ENCODE peak calls at places on chromosomes 7 and 10, in four cellular contexts. O is SK-N-SH, L is GM12878, T is K562. K is an unnamed sample.

GRCh38 chr10:20970044-20970443 is 72.9 kb upstream of the NEBL start:
- DNase-seq in O (no peak), T (no peak), L (no peak), K (no peak)

GRCh38 chr7:113392841-113393540 is 274.6 kb upstream of the SMIM30 start:
- DNase-seq in T (no peak), L (no peak), O (no peak), K (no peak)

GRCh38 chr10:3331680-3332230 is 159.2 kb upstream of the PITRM1 start:
- DNase-seq in L (no peak), O (no peak), T (no peak), K (no peak)

GRCh38 chr7:71308105-71308504 is 176.2 kb downstream of the GALNT17 start:
- DNase-seq in T (no peak), L (no peak), O (no peak), K (no peak)

GRCh38 chr10:114642729-114643128 is 15.3 kb downstream of the ABLIM1 start:
- DNase-seq in L (no peak), T (no peak), O (no peak), K (no peak)

GRCh38 chr7:123824754-123825067 is 20.3 kb upstream of the HYAL4 start:
- DNase-seq in O (no peak), L (no peak), T (no peak), K (no peak)

GRCh38 chr10:101770331-101771215 is 5.3 kb downstream of the FGF8 start:
- DNase-seq in T (no peak), L (no peak), O (peak; percentile 27), K (no peak)

GRCh38 chr10:69217119-69217754 is 2.9 kb upstream of the HKDC1 start:
- DNase-seq in L (no peak), O (no peak), T (no peak), K (peak; percentile 90)

GRCh38 chr10:49831352-49832040 is 69.4 kb upstream of the OGDHL start:
- DNase-seq in O (no peak), L (no peak), T (no peak), K (no peak)

GRCh38 chr7:80379034-80379433 is 132.8 kb downstream of the GNAT3 start:
- DNase-seq in T (no peak), O (no peak), L (no peak), K (no peak)

GRCh38 chr7:44608916-44609648 is 2.7 kb downstream of the OGDH start:
- DNase-seq in L (no peak), O (no peak), T (no peak), K (no peak)

GRCh38 chr10:95663496-95663895 is 7.0 kb upstream of the ALDH18A1 start:
- DNase-seq in O (no peak), L (no peak), T (no peak), K (no peak)

GRCh38 chr10:113080621-113081229 is 130.7 kb downstream of the TCF7L2 start:
- DNase-seq in O (no peak), L (no peak), T (no peak), K (no peak)

GRCh38 chr10:130761896-130762295 is 549.6 kb downstream of the TCERG1L start:
- DNase-seq in L (no peak), O (no peak), T (no peak), K (no peak)

GRCh38 chr7:92987095-92987494 is 130.7 kb downstream of the SAMD9 start:
- DNase-seq in O (no peak), T (no peak), L (no peak), K (no peak)

GRCh38 chr7:131242123-131242650 is 85.5 kb upstream of the MKLN1 start:
- DNase-seq in T (no peak), L (no peak), O (no peak), K (no peak)

GRCh38 chr7:82805527-82805960 is 357.1 kb downstream of the PCLO start:
- DNase-seq in L (no peak), T (no peak), O (peak; percentile 67), K (peak; percentile 68)

GRCh38 chr10:119209050-119209735 is 1.8 kb downstream of the GRK5 start:
- DNase-seq in L (no peak), T (peak; percentile 63), O (peak; percentile 71), K (no peak)

GRCh38 chr10:121332829-121333765 is 265.1 kb downstream of the FGFR2 start:
- DNase-seq in T (no peak), L (no peak), O (no peak), K (no peak)

GRCh38 chr10:11757452-11757819 is 15.3 kb downstream of the ECHDC3 start:
- DNase-seq in L (no peak), O (peak; percentile 33), T (peak; percentile 66), K (no peak)

GRCh38 chr7:42202601-42203000 is 34.4 kb downstream of the GLI3 start:
- DNase-seq in L (no peak), T (no peak), O (no peak), K (no peak)

GRCh38 chr10:71614946-71615345 is 104.6 kb downstream of the C10orf105 start:
- DNase-seq in O (no peak), L (no peak), T (no peak), K (no peak)

GRCh38 chr7:94190599-94191061 is 186.5 kb upstream of the BET1 start:
- DNase-seq in T (no peak), O (no peak), L (no peak), K (peak; percentile 13)

GRCh38 chr10:22620140-22620857 is 94.1 kb downstream of the PIP4K2A start:
- DNase-seq in O (peak; percentile 44), T (peak; percentile 25), L (no peak), K (peak; percentile 91)

GRCh38 chr10:4270116-4270515 is 485.1 kb upstream of the KLF6 start:
- DNase-seq in L (no peak), O (peak; percentile 21), T (no peak), K (no peak)

GRCh38 chr10:131469551-131469950 is 158.0 kb upstream of the TCERG1L start:
- DNase-seq in L (no peak), T (no peak), O (no peak), K (no peak)

GRCh38 chr10:72170263-72170662 is 45.5 kb upstream of the ANAPC16 start:
- DNase-seq in T (no peak), O (no peak), L (no peak), K (peak; percentile 77)

GRCh38 chr10:128688154-128688553 is 561.9 kb upstream of the MKI67 start:
- DNase-seq in O (no peak), L (no peak), T (no peak), K (no peak)

GRCh38 chr7:2997014-2997413 is 46.7 kb downstream of the CARD11 start:
- DNase-seq in L (no peak), O (no peak), T (no peak), K (no peak)

GRCh38 chr7:102286237-102287081 is at the start of gene SH2B2:
- DNase-seq in L (no peak), O (peak; percentile 99), T (peak; percentile 92), K (no peak)

GRCh38 chr7:116180302-116180701 is 30.0 kb upstream of the TES start:
- DNase-seq in T (peak; percentile 47), L (no peak), O (peak; percentile 71), K (peak; percentile 43)

GRCh38 chr7:142012825-142013506 is 17.3 kb downstream of the MGAM start:
- DNase-seq in O (no peak), L (no peak), T (no peak), K (no peak)

GRCh38 chr7:155508372-155509024 is 37.9 kb downstream of the CNPY1 start:
- DNase-seq in L (no peak), O (no peak), T (no peak), K (no peak)
- H4K20me1 ChIP-seq in L (no peaks in the 10 kb centered on the region), O (no peaks in the 10 kb centered on the region), T (peaks cover 3% of the 10 kb centered on the region), K (no peaks in the 10 kb centered on the region)

GRCh38 chr10:70480254-70480861 is 1.8 kb downstream of the PALD1 start:
- DNase-seq in O (no peak), L (no peak), T (no peak), K (no peak)
- TF ChIP-seq SIN3A in O (no peak), L (no peak), T (no peak), K (no peak)

GRCh38 chr7:99235925-99236324 is 28.0 kb upstream of the KPNA7 start:
- DNase-seq in T (peak; percentile 47), O (no peak), L (no peak), K (no peak)
- H4K20me1 ChIP-seq in T (no peaks in the 10 kb centered on the region), O (no peaks in the 10 kb centered on the region), L (no peaks in the 10 kb centered on the region), K (no peaks in the 10 kb centered on the region)

GRCh38 chr7:159146084-159146858 is 1.6 kb upstream of the VIPR2 start:
- DNase-seq in T (no peak), O (no peak), L (no peak), K (no peak)
- TF ChIP-seq SIN3A in T (no peak), O (no peak), L (no peak), K (no peak)

GRCh38 chr10:48729222-48729621 is 44.5 kb downstream of the WDFY4 start:
- DNase-seq in T (no peak), O (no peak), L (no peak), K (no peak)

GRCh38 chr10:48731141-48731540 is 46.5 kb downstream of the WDFY4 start:
- DNase-seq in L (no peak), O (no peak), T (no peak), K (no peak)

GRCh38 chr10:48729941-48730457 is 45.3 kb downstream of the WDFY4 start:
- DNase-seq in O (no peak), T (no peak), L (no peak), K (no peak)

GRCh38 chr10:48725708-48726107 is 41.0 kb downstream of the WDFY4 start:
- DNase-seq in L (no peak), T (no peak), O (peak; percentile 23), K (no peak)

GRCh38 chr10:48727866-48728265 is 43.2 kb downstream of the WDFY4 start:
- DNase-seq in O (no peak), L (no peak), T (no peak), K (no peak)
- H4K20me1 ChIP-seq in O (no peaks in the 10 kb centered on the region), L (no peaks in the 10 kb centered on the region), T (no peaks in the 10 kb centered on the region), K (no peaks in the 10 kb centered on the region)